ENCODE peak calls at places on chromosomes 4 and X, in seven cellular contexts. R is IMR-90, U is fibroblast of lung, L is MM.1S, H is PC-3, Q is astrocyte, G is neuronal stem cell. M is an unnamed sample. For H3K4me1, the result is how much of the 10 kb centered on the place peaks cover.

GRCh38 chrX:22366166-22366702 is 93.5 kb downstream of the CBLL2 start:
- DNase-seq in R (peak), U (peak), L (no peak), H (no peak), Q (peak), G (no peak), M (no peak)

GRCh38 chr4:87956501-87956900 is 19.0 kb upstream of the SPP1 start:
- DNase-seq in R (no peak), U (no peak), L (no peak), H (no peak), Q (no peak), G (no peak), M (no peak)

GRCh38 chr4:75584067-75584466 is 28.2 kb downstream of the ODAPH start:
- DNase-seq in R (no peak), U (peak), L (no peak), H (peak), Q (peak), G (no peak), M (no peak)

GRCh38 chr4:1400861-1401408 is 5.3 kb downstream of the NKX1-1 start:
- DNase-seq in R (no peak), U (no peak), L (no peak), H (no peak), Q (no peak), G (no peak), M (no peak)

GRCh38 chrX:45368705-45369104 is 168.0 kb upstream of the DIPK2B start:
- DNase-seq in R (no peak), U (no peak), L (no peak), H (no peak), Q (no peak), G (no peak), M (no peak)

GRCh38 chr4:97942137-97942536 is 201.1 kb downstream of the STPG2 start:
- DNase-seq in R (no peak), U (no peak), L (no peak), H (peak), Q (no peak), G (no peak), M (no peak)

GRCh38 chr4:8779371-8779988 is 92.2 kb downstream of the HMX1 start:
- DNase-seq in R (no peak), U (no peak), L (no peak), H (no peak), Q (no peak), G (no peak), M (no peak)

GRCh38 chrX:53435997-53436396 is 1.8 kb upstream of the HSD17B10 start:
- DNase-seq in R (peak), U (peak), L (peak), H (peak), Q (peak), G (no peak), M (peak)

GRCh38 chrX:48698306-48698705 is 1.8 kb downstream of the SUV39H1 start:
- DNase-seq in R (no peak), U (no peak), L (no peak), H (no peak), Q (no peak), G (no peak), M (no peak)

GRCh38 chrX:110081320-110081719 is 78.4 kb downstream of the TMEM164 start:
- DNase-seq in R (no peak), U (no peak), L (no peak), H (no peak), Q (no peak), G (no peak), M (no peak)

DNA sequence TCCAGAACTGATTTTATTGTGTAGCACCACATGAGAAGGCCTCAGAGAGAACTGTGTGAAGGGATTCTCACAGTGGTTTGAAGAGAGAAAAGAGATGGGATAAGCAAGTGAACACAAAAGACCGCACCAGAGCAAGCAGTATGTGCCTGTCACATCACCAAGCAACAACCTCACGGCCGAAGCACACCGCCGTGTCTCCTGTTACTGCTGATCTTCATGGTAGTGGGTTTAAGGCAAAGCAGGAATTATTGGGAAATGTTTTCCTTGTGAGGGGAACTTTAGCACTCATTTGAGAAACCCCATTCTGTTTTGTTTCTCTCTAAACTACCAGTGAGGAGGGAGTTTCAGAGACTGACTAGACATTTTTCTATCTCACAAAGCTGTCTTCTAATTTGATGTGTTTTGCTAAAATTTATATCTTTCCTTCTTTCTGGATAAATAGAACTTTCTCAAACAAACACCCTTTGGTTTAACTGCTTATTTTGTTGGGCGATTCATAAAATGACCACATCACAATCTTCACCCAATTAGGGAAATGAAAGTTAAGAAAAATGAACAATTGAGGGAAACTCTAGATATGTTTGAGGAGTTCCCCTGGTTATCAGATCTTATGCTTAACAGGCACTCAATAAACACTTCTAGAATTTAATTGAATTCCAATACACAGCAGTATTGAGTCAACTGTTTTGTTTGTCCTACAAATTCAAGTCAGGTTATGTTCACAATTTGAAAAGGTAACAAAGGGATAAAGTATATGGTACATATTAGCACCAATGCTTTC is 16.5 kb downstream of the SH3KBP1 start:
- DNase-seq in R (no peak), U (no peak), L (no peak), H (no peak), Q (no peak), G (no peak), M (no peak)
- H3K4me1 ChIP-seq in R (under half), U (under half), L (under half), H (under half), Q (under half), G (under half), M (half or more)

GRCh38 chr4:72341432-72341820 is 227.6 kb downstream of the ADAMTS3 start:
- DNase-seq in R (no peak), U (no peak), L (no peak), H (no peak), Q (no peak), G (no peak), M (no peak)
- H2AFZ ChIP-seq in R (no peak), U (no peak), L (no peak), H (no peak), Q (no peak), G (no peak), M (no peak)

GRCh38 chr4:37662306-37662705 is 23.9 kb downstream of the RELL1 start:
- DNase-seq in R (no peak), U (no peak), L (no peak), H (no peak), Q (no peak), G (no peak), M (no peak)
- H3K4me1 ChIP-seq in R (under half), U (under half), L (under half), H (under half), Q (under half), G (under half), M (under half)

GRCh38 chrX:105821471-105822081 is 763 bp upstream of the NRK start:
- DNase-seq in R (peak), U (peak), L (no peak), H (peak), Q (peak), G (no peak), M (no peak)

GRCh38 chrX:105823092-105823454 is 734 bp downstream of the NRK start:
- DNase-seq in R (no peak), U (no peak), L (no peak), H (no peak), Q (no peak), G (no peak), M (no peak)

GRCh38 chrX:105820247-105820646 is 2.1 kb upstream of the NRK start:
- DNase-seq in R (no peak), U (no peak), L (no peak), H (no peak), Q (no peak), G (no peak), M (no peak)

GRCh38 chrX:105816517-105816916 is 5.8 kb upstream of the NRK start:
- DNase-seq in R (no peak), U (no peak), L (no peak), H (no peak), Q (no peak), G (no peak), M (no peak)

GRCh38 chrX:105822138-105823091 is at the start of gene NRK:
- DNase-seq in R (no peak), U (peak), L (no peak), H (no peak), Q (peak), G (no peak), M (no peak)
- H2AFZ ChIP-seq in R (peak), U (no peak), L (no peak), H (peak), Q (peak), G (peak), M (no peak)

DNA sequence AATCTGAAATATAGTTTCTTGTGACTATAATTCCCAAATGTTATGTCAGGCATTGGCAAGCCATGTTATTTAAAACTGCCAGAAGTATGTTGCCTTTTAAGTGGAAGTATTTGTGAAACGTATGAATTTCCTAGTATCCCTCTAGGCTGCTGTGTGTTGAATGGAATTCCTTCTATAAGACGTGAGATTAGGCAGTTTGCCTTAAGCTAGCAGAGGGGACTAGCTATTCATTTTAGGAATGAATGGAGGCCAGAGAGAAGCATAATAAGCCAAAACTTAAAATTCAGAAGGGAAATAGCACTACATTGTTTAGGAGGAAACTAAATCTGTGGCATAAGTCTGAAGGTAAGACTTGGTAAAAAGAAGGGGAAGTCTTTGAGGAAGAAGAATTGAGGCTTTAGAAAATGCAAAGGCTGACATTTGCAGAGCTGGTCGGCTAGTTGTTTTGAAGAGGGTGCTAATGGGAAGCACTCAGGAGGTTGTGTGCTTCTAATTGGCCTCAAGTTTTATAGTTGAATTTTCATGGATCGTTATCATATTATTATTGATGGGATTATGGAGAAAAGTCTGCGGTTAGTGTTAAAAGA is 57.1 kb downstream of the TMEM131L start:
- DNase-seq in R (no peak), U (no peak), L (no peak), H (no peak), Q (no peak), G (no peak), M (peak)
- H3K4me1 ChIP-seq in R (under half), U (under half), L (under half), H (under half), Q (under half), G (under half), M (half or more)

GRCh38 chr4:99943904-99944437 is 2.4 kb downstream of the DNAJB14 start:
- DNase-seq in R (no peak), U (no peak), L (peak), H (no peak), Q (no peak), G (no peak), M (no peak)

GRCh38 chr4:99947190-99947578 is 766 bp upstream of the DNAJB14 start:
- DNase-seq in R (no peak), U (no peak), L (peak), H (no peak), Q (no peak), G (no peak), M (no peak)

GRCh38 chr4:99947608-99948007 is 1.2 kb upstream of the DNAJB14 start:
- DNase-seq in R (no peak), U (peak), L (no peak), H (no peak), Q (no peak), G (no peak), M (no peak)

GRCh38 chr4:99946346-99947189 is at the start of gene DNAJB14:
- DNase-seq in R (peak), U (peak), L (peak), H (peak), Q (peak), G (peak), M (peak)

DNA sequence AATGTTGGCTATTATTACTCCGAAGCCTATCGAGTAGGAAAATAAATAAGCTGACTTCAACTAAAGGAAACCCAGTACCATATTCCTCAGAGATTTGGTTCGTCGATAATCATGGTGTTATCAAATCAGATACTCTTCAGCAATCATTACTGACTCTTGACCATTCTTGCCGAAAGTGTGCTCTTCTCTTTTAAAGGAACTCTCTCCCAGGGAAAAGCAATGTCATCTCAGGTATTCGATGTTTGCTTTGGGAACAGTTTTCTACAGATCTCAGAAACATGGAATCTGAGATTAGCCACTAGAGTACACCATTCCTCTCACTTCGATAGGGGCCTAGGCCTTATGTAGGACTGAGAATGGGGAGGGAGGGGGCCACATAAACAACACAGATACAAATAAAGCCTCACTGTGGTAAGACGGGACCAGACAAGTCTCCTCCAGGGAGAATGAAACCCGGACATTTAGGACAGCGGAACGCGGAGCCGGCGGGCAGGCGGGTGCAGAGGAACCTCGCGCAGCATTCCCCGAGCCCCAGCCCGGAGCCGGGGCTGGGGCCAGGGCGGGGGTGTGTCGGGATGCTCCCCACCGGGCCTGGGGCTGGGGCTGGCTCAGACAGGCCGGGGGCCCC is 586 bp downstream of the DNAJB14 start:
- DNase-seq in R (peak), U (peak), L (peak), H (peak), Q (peak), G (peak), M (peak)
- H2AFZ ChIP-seq in R (peak), U (peak), L (peak), H (peak), Q (peak), G (peak), M (peak)

DNA sequence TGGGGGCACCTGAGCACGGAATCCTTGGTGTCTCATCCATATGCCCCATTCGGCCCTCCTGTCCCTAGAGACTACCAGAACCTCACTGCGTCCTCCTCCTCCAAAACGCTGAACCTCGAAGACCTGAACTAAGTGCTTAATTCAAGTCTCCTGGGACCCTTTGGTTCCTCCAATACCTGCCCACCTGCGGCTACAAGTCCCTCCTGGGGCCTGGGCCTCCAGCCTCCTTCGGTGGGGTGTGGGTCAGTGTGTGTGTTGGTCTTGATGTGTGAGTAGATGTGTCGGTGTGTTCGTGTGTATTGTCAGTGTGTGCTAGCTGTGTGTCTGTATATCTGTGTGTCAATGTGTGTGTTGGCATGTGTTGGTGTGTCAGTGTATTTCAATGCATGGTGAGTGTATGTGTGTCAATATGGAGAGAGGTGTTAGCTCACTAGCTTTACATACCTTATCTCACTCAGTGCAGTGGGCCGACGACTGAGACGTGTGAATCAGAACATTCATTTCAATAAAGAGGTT is 2.6 kb upstream of the SEPTIN6 start:
- DNase-seq in R (no peak), U (no peak), L (no peak), H (no peak), Q (no peak), G (no peak), M (peak)
- H3K4me1 ChIP-seq in R (under half), U (under half), L (under half), H (under half), Q (under half), G (under half), M (under half)